ENCODE peak calls at places on chromosome 20, in six cellular contexts. H is GM12878, B is H1, C is HCT116, O is K562, V is HepG2. D is an unnamed sample.

GRCh38 chr20:50315811-50316551 is 125.4 kb downstream of the CEBPB start:
- DNase-seq in H (no peak), O (no peak), C (no peak), V (no peak), B (no peak), D (no peak)

GRCh38 chr20:53621482-53622246 is 28.0 kb upstream of the ZNF217 start:
- DNase-seq in C (peak), B (no peak), H (peak), V (peak), O (peak), D (no peak)

GRCh38 chr20:25247100-25247665 is 702 bp upstream of the PYGB start:
- DNase-seq in B (no peak), H (no peak), C (peak), O (peak), V (peak), D (peak)

GRCh38 chr20:1827974-1828785 is 67.0 kb upstream of the SIRPA start:
- DNase-seq in O (no peak), B (no peak), H (no peak), C (peak), V (peak), D (no peak)

GRCh38 chr20:20102859-20103258 is 50.5 kb downstream of the CFAP61 start:
- DNase-seq in C (no peak), O (no peak), B (no peak), H (no peak), V (no peak), D (no peak)

GRCh38 chr20:13260620-13261279 is 39.7 kb downstream of the ISM1 start:
- DNase-seq in O (no peak), B (no peak), C (no peak), V (peak), H (no peak), D (no peak)

GRCh38 chr20:2849529-2849928 is 9.0 kb downstream of the VPS16 start:
- DNase-seq in H (no peak), V (no peak), B (no peak), C (no peak), O (no peak), D (no peak)

GRCh38 chr20:63327229-63327745 is 33.9 kb downstream of the CHRNA4 start:
- DNase-seq in H (no peak), V (no peak), C (no peak), B (no peak), O (no peak), D (no peak)

GRCh38 chr20:39874049-39874893 is 814.8 kb downstream of the MAFB start:
- DNase-seq in B (peak), H (peak), V (peak), C (peak), O (peak), D (peak)

GRCh38 chr20:24604966-24605365 is 135.5 kb downstream of the SYNDIG1 start:
- DNase-seq in V (no peak), O (no peak), C (no peak), B (no peak), H (no peak), D (no peak)

GRCh38 chr20:6708010-6708409 is 59.5 kb upstream of the BMP2 start:
- DNase-seq in H (no peak), V (no peak), O (no peak), C (no peak), B (no peak), D (no peak)

GRCh38 chr20:51562027-51562333 is 19.5 kb upstream of the NFATC2 start:
- DNase-seq in H (no peak), C (no peak), O (no peak), B (no peak), V (no peak), D (no peak)

GRCh38 chr20:63062188-63063140 is 55.7 kb upstream of the BHLHE23 start:
- DNase-seq in C (no peak), H (no peak), V (no peak), O (no peak), B (no peak), D (peak)

GRCh38 chr20:4998160-4998651 is 3.1 kb downstream of the SLC23A2 start:
- DNase-seq in V (peak), H (peak), C (no peak), O (no peak), B (no peak), D (no peak)

GRCh38 chr20:5140195-5140594 is 13.4 kb downstream of the CDS2 start:
- DNase-seq in C (no peak), H (no peak), V (no peak), B (no peak), O (no peak), D (no peak)

GRCh38 chr20:9590189-9590588 is 75.8 kb downstream of the LAMP5 start:
- DNase-seq in B (no peak), H (no peak), C (no peak), V (no peak), O (no peak), D (no peak)
- TF ChIP-seq ATF3 in B (no peak), H (no peak), C (no peak), V (no peak), O (no peak), D (no peak)

DNA sequence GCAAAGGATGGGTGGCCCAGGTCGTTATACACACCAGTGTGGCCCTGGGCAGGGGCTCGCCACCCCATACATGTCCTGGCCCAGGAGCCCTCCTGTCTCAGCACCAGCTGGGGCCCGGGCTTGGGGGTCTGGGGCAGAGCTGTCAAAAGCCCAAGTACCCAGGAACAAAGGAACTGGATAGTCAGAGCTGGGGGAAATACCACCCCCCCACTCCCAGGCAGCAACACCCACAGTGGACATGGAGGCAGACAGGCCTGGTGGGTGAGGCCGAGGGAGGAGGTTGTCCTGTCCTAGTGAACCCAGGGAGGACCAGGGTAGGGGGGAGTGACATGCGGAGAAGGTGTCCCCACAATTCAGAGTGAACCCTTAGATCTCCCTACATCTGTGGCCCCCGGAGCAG is 406.5 kb downstream of the CDH4 start:
- DNase-seq in H (no peak), O (no peak), V (no peak), B (no peak), C (no peak), D (no peak)
- TF ChIP-seq ATF3 in H (no peak), O (no peak), V (no peak), B (no peak), C (no peak), D (no peak)

DNA sequence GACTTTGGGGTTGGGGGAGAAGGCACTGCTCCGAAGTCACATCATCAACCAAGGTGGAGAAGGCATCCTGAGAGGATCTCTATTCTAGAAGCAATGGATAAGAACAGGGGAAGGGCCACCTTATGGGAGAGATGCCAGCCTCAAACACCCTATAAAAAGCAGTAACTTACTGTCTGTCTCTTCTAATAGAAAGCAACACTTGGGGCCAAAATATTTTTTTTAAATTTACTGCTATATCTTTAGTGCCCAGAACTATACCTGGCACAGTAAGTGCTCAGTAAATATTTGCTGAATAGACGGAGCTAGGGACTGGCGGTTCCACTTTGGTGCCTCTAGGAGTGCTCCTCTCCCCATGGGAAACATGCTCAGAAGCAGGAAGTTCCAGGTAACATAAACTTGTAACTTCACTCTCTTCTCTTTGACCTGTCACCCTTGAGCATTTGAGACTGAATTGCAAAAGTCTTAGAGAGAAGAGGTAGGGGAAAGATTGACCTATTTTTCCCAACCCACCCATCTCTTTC is 807 bp upstream of the OTOR start:
- DNase-seq in O (no peak), V (no peak), C (no peak), B (no peak), H (no peak), D (no peak)
- TF ChIP-seq ATF3 in O (no peak), V (no peak), C (no peak), B (no peak), H (no peak), D (no peak)

GRCh38 chr20:14716251-14716650 is 378.8 kb upstream of the FLRT3 start:
- DNase-seq in C (no peak), B (peak), V (no peak), O (no peak), H (no peak), D (peak)
- TF ChIP-seq ATF3 in C (no peak), B (no peak), V (no peak), O (no peak), H (no peak), D (no peak)

DNA sequence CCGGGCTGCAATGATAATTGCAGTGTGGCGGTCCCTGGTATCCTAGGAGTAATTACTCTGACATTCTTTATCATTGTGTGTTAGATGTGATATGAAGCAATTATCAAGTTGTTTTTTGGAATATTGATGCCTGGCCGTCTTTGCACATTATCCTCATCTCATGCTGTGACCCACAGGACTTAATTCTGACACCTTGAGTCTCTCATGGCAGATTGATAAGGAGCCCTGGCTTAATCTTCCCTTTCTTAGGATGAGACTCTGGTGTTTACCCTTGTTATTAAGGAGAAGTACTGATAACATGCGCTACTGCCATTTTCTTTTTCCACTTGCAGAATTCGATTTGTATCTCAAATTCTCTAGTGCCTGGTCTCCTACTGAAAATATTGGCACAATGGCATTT is 980.2 kb downstream of the KIF16B start:
- DNase-seq in V (no peak), O (no peak), H (no peak), B (no peak), C (no peak), D (no peak)
- TF ChIP-seq ATF3 in V (no peak), O (no peak), H (no peak), B (no peak), C (no peak), D (no peak)

GRCh38 chr20:10532351-10532750 is 97.2 kb downstream of the SLX4IP start:
- DNase-seq in B (no peak), V (no peak), H (no peak), C (no peak), O (no peak), D (no peak)
- TF ChIP-seq ATF3 in B (no peak), V (no peak), H (no peak), C (no peak), O (no peak), D (no peak)

GRCh38 chr20:15236812-15237211 is 899.4 kb upstream of the FLRT3 start:
- DNase-seq in C (peak), V (peak), H (peak), O (no peak), B (peak), D (peak)
- TF ChIP-seq ATF3 in C (no peak), V (no peak), H (no peak), O (no peak), B (no peak), D (no peak)

DNA sequence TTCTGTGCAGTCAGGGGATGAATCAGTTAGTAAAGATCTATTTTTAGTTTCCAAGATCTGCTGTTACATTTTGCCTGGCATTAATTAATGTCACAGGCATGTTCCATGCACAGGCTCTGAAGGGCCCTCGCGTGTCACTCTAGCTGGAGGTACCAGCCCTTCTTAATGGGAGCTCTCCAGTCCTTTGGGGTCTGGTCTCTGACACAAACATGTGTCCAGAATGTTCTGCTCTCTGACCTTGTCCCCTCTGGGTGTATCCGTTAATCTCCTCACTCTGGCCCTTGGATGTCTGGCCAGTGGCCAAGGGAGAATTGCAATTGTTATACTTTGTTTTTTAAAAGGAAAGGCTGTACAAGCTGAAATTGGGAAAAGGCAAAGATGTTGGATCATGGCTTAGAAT is 16.4 kb upstream of the ZNF831 start:
- DNase-seq in B (no peak), O (no peak), C (no peak), V (no peak), H (no peak), D (no peak)
- TF ChIP-seq ATF3 in B (no peak), O (no peak), C (no peak), V (no peak), H (no peak), D (no peak)

DNA sequence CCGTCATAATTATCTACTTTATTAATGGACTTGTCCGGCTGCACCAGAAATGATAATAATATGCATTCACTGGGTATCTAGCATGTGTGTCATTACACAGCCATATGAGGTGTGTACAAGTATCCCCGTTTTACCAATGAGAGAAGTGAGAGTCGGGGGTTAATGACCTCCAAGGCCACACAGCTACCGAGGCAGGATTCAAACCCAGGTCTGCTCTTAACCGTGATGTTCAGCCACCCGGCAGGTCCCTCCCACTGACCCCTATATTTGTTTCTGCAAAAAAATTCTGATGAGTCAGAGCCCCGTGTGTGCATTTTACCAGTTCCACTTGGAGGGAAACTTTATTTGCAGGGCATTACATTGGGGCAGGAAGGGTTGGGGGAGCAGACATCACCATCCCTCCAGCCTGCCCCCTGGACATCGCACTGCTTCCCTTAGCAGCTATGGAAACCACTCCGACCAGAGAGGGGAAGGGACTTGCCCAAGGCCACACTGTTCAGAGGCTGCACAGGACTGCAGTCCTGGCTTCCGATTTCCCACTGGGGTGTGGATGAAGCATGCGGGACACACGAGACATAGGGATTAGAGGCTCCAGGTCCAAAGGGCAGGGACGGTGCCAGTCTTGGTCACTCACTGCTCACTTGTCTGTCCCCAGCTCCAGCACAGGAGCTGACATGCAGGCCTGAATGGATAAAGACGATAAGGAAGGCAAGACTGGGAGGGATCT is 10.1 kb upstream of the SRC start:
- DNase-seq in C (no peak), V (peak), H (no peak), B (no peak), O (peak), D (no peak)
- TF ChIP-seq ATF3 in C (no peak), V (peak), H (no peak), B (no peak), O (no peak), D (no peak)

GRCh38 chr20:41078329-41078728 is 49.7 kb downstream of the TOP1 start:
- DNase-seq in C (no peak), H (peak), O (no peak), B (no peak), V (peak), D (no peak)
- TF ChIP-seq ATF3 in C (no peak), H (no peak), O (no peak), B (no peak), V (no peak), D (no peak)